ENCODE peak calls at places on chromosomes 7 and 10, in nine cellular contexts. N is upper lobe of left lung, Z is Peyer's patch, Q is cardiac fibroblast, D is neural progenitor cell, M is PC-3, S is HepG2, Y is cardiac muscle cell, O is sigmoid colon. U is an unnamed sample.

GRCh38 chr7:25852249-25852994 is 299.6 kb upstream of the NFE2L3 start:
- DNase-seq in N (peak), Y (peak), Z (no peak), M (no peak), D (peak), S (no peak), O (no peak), Q (peak), U (no peak)

GRCh38 chr10:3482200-3482993 is 302.6 kb downstream of the KLF6 start:
- DNase-seq in Y (peak), Z (no peak), O (peak), N (peak), Q (peak), D (peak), S (peak), M (peak), U (peak)

GRCh38 chr7:2062648-2063047 is 170.1 kb downstream of the MAD1L1 start:
- DNase-seq in O (no peak), D (no peak), S (no peak), N (no peak), M (no peak), Q (no peak), Z (no peak), Y (no peak), U (no peak)

GRCh38 chr10:22649390-22649841 is 65.0 kb downstream of the PIP4K2A start:
- DNase-seq in S (no peak), Q (no peak), Y (no peak), D (no peak), O (no peak), Z (no peak), M (no peak), N (no peak), U (no peak)

GRCh38 chr10:117536862-117537435 is 5.6 kb upstream of the EMX2 start:
- DNase-seq in O (no peak), M (no peak), N (peak), Q (no peak), Y (no peak), Z (no peak), D (peak), S (no peak), U (no peak)

GRCh38 chr7:158695726-158696452 is 8.7 kb downstream of the NCAPG2 start:
- DNase-seq in S (peak), O (peak), D (peak), Y (peak), Q (peak), Z (peak), N (peak), M (peak), U (peak)

GRCh38 chr10:48965460-48965859 is 25.8 kb upstream of the LRRC18 start:
- DNase-seq in O (peak), D (no peak), S (no peak), Q (no peak), Y (no peak), M (no peak), Z (no peak), N (no peak), U (no peak)

GRCh38 chr7:91242097-91242846 is 22.0 kb upstream of the FZD1 start:
- DNase-seq in Q (peak), M (peak), O (no peak), Y (peak), D (no peak), Z (no peak), N (no peak), S (no peak), U (no peak)

GRCh38 chr10:111384556-111384955 is 307.7 kb downstream of the ADRA2A start:
- DNase-seq in O (no peak), N (no peak), M (no peak), Q (no peak), S (no peak), Z (no peak), Y (no peak), D (no peak), U (no peak)

GRCh38 chr10:126387041-126387908 is 1.0 kb downstream of the ADAM12 start:
- DNase-seq in Q (peak), O (peak), S (no peak), M (peak), Y (peak), Z (peak), D (peak), N (peak), U (no peak)

GRCh38 chr10:35304649-35305048 is 31.7 kb upstream of the CCNY start:
- DNase-seq in Z (no peak), Q (no peak), M (peak), Y (no peak), O (no peak), S (no peak), N (no peak), D (no peak), U (no peak)

GRCh38 chr7:35003679-35004278 is 33.5 kb downstream of the DPY19L1 start:
- DNase-seq in Q (peak), D (no peak), N (no peak), O (peak), Z (no peak), M (peak), S (peak), Y (peak), U (peak)

GRCh38 chr10:14384096-14384730 is 53.5 kb upstream of the FRMD4A start:
- DNase-seq in Y (no peak), Q (peak), N (no peak), D (no peak), M (no peak), Z (no peak), S (no peak), O (no peak), U (no peak)

GRCh38 chr7:22791204-22792158 is 31.2 kb downstream of the TOMM7 start:
- DNase-seq in Z (no peak), Q (peak), S (no peak), D (no peak), N (no peak), Y (no peak), M (no peak), O (no peak), U (no peak)

GRCh38 chr7:115634633-115635032 is 395.9 kb downstream of the TFEC start:
- DNase-seq in O (no peak), N (no peak), D (no peak), S (peak), Z (no peak), Q (peak), Y (peak), M (peak), U (peak)

GRCh38 chr10:123848564-123849457 is 42.8 kb downstream of the CPXM2 start:
- DNase-seq in N (no peak), O (no peak), D (no peak), Q (no peak), Z (no peak), Y (no peak), S (no peak), M (no peak), U (no peak)

GRCh38 chr10:104331208-104331838 is 6.9 kb downstream of the ITPRIP start:
- DNase-seq in Z (peak), N (no peak), S (peak), Q (peak), Y (no peak), D (peak), O (peak), M (peak), U (peak)

GRCh38 chr10:114753126-114753525 is 68.5 kb upstream of the FHIP2A start:
- DNase-seq in S (no peak), D (no peak), N (no peak), O (no peak), Z (no peak), Y (no peak), Q (no peak), M (peak), U (no peak)
- TF ChIP-seq CTCF in S (no peak), D (no peak), N (no peak), O (no peak), Z (no peak), Y (no peak), Q (no peak), M (peak), U (no peak)

DNA sequence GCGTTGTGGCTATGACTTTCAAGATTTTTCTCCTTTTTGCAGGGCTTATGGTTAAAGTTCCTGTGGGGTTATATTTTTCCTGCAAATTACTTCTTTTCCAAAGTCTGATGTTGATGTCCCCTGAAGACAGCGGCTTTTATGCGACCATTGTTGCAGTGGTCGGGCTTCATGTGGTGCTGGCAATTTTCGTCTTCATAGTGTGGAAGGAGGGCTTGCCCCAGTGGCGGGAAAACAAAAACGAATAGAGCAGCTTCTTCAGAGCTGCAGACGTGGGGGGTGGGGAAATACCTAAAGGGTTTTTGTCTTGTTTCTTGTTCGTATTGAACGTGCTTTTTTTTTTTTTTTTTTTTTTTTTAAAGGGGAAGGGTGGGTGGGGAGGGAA is 53.8 kb downstream of the MCMBP start:
- DNase-seq in M (no peak), O (no peak), N (no peak), S (no peak), Q (no peak), D (peak), Z (no peak), Y (peak), U (no peak)
- H3K4me3 ChIP-seq in M (no peak), O (peak), N (peak), S (no peak), Q (peak), D (peak), Z (no peak), Y (peak), U (no peak)

GRCh38 chr7:38429057-38429456 is 155.6 kb upstream of the TARP start:
- DNase-seq in S (no peak), Y (no peak), Z (no peak), D (no peak), N (peak), O (no peak), M (no peak), Q (no peak), U (no peak)

GRCh38 chr7:38428040-38428439 is 154.6 kb upstream of the TARP start:
- DNase-seq in Z (no peak), N (no peak), S (no peak), Q (peak), Y (no peak), D (no peak), M (no peak), O (no peak), U (no peak)

GRCh38 chr7:38425509-38425908 is 152.1 kb upstream of the TARP start:
- DNase-seq in S (no peak), N (no peak), Q (no peak), O (no peak), D (no peak), M (no peak), Z (no peak), Y (no peak), U (no peak)

GRCh38 chr7:38427279-38427955 is 154.0 kb upstream of the TARP start:
- DNase-seq in Z (no peak), D (no peak), O (no peak), S (no peak), N (no peak), Y (no peak), Q (no peak), M (no peak), U (no peak)

GRCh38 chr7:38424750-38425463 is 151.5 kb upstream of the TARP start:
- DNase-seq in S (no peak), N (no peak), O (no peak), M (peak), D (no peak), Q (peak), Y (no peak), Z (no peak), U (no peak)
- TF ChIP-seq CTCF in S (no peak), N (no peak), O (no peak), M (peak), D (peak), Q (no peak), Y (peak), Z (no peak), U (peak)

GRCh38 chr7:108421720-108422331 is 34.4 kb downstream of the NRCAM start:
- DNase-seq in Z (no peak), Q (no peak), D (no peak), M (no peak), S (no peak), O (no peak), N (no peak), Y (no peak), U (peak)

GRCh38 chr7:108419961-108420360 is 36.3 kb downstream of the NRCAM start:
- DNase-seq in D (no peak), S (no peak), Q (no peak), N (no peak), M (no peak), O (no peak), Y (no peak), Z (no peak), U (no peak)

GRCh38 chr7:108417926-108418325 is 38.3 kb downstream of the NRCAM start:
- DNase-seq in D (no peak), N (no peak), M (no peak), S (no peak), Q (no peak), Z (no peak), Y (no peak), O (no peak), U (no peak)

GRCh38 chr7:108418941-108419340 is 37.3 kb downstream of the NRCAM start:
- DNase-seq in M (no peak), D (no peak), Z (no peak), N (no peak), O (no peak), Y (no peak), S (no peak), Q (peak), U (no peak)

GRCh38 chr7:108420482-108420908 is 35.7 kb downstream of the NRCAM start:
- DNase-seq in S (no peak), N (no peak), Q (peak), Z (no peak), D (no peak), O (no peak), Y (no peak), M (no peak), U (no peak)
- H3K4me3 ChIP-seq in S (no peak), N (no peak), Q (no peak), Z (no peak), D (no peak), O (no peak), Y (no peak), M (no peak), U (no peak)